ENCODE peak calls at places on chromosome X, in four cellular contexts. E is hepatocyte, S is hippocampal formation, T is tibial artery. A is an unnamed sample.

GRCh38 chrX:39196192-39197102 is 395.2 kb downstream of the MID1IP1 start:
- DNase-seq in E (no peak), S (no peak), T (no peak), A (no peak)

GRCh38 chrX:136275553-136275952 is 24.4 kb upstream of the MAP7D3 start:
- DNase-seq in E (peak), S (no peak), T (no peak), A (no peak)

GRCh38 chrX:48958635-48959094 is 1.3 kb upstream of the OTUD5 start:
- DNase-seq in E (peak), S (peak), T (peak), A (peak)

GRCh38 chrX:77167993-77168392 is 279.2 kb upstream of the FGF16 start:
- DNase-seq in E (no peak), S (no peak), T (peak), A (no peak)

GRCh38 chrX:154131955-154132354 is 12.1 kb upstream of the OPN1LW start:
- DNase-seq in E (no peak), S (no peak), T (no peak), A (no peak)

GRCh38 chrX:37047776-37048175 is 39.6 kb downstream of the FAM47C start:
- DNase-seq in E (no peak), S (no peak), T (no peak), A (no peak)

GRCh38 chrX:18886344-18887161 is 97.4 kb downstream of the PHKA2 start:
- DNase-seq in E (peak), S (peak), T (peak), A (peak)

GRCh38 chrX:107707866-107708265 is 67.7 kb downstream of the TSC22D3 start:
- DNase-seq in E (no peak), S (no peak), T (no peak), A (no peak)

GRCh38 chrX:40095588-40096394 is 2.0 kb downstream of the BCOR start:
- DNase-seq in E (peak), S (peak), T (no peak), A (peak)

GRCh38 chrX:139532834-139533233 is 2.3 kb downstream of the F9 start:
- DNase-seq in E (no peak), S (no peak), T (no peak), A (no peak)

GRCh38 chrX:147894332-147894870 is 17.3 kb upstream of the FMR1 start:
- DNase-seq in E (peak), S (no peak), T (no peak), A (no peak)

GRCh38 chrX:108322243-108322642 is 116.0 kb downstream of the COL4A6 start:
- DNase-seq in E (no peak), S (no peak), T (no peak), A (no peak)

GRCh38 chrX:76862509-76862908 is 435.0 kb downstream of the MAGEE1 start:
- DNase-seq in E (no peak), S (no peak), T (no peak), A (no peak)

GRCh38 chrX:70439016-70439415 is 5.6 kb upstream of the DLG3 start:
- DNase-seq in E (no peak), S (no peak), T (no peak), A (no peak)

GRCh38 chrX:37800762-37801161 is 20.9 kb downstream of the CYBB start:
- DNase-seq in E (no peak), S (no peak), T (no peak), A (no peak)

GRCh38 chrX:39577206-39577605 is 520.6 kb downstream of the BCOR start:
- DNase-seq in E (peak), S (no peak), T (no peak), A (no peak)

GRCh38 chrX:18983711-18984380 is at the start of gene PHKA2:
- DNase-seq in E (peak), S (peak), T (peak), A (peak)

GRCh38 chrX:50470103-50471031 is at the start of gene DGKK:
- DNase-seq in E (peak), S (no peak), T (no peak), A (no peak)

GRCh38 chrX:129566081-129566480 is 26.0 kb downstream of the OCRL start:
- DNase-seq in E (no peak), S (no peak), T (no peak), A (no peak)

GRCh38 chrX:45621356-45622041 is 420.8 kb upstream of the DIPK2B start:
- DNase-seq in E (no peak), S (no peak), T (no peak), A (no peak)

GRCh38 chrX:15056044-15056443 is 182.8 kb downstream of the MOSPD2 start:
- DNase-seq in E (no peak), S (no peak), T (no peak), A (no peak)

GRCh38 chrX:25028726-25029125 is 13.0 kb upstream of the ARX start:
- DNase-seq in E (no peak), S (no peak), T (no peak), A (no peak)

GRCh38 chrX:47802589-47802988 is 34.1 kb upstream of the ZNF81 start:
- DNase-seq in E (no peak), S (peak), T (no peak), A (no peak)

GRCh38 chrX:109889289-109890006 is 113.5 kb upstream of the TMEM164 start:
- DNase-seq in E (peak), S (no peak), T (no peak), A (no peak)

GRCh38 chrX:39903937-39904336 is 193.8 kb downstream of the BCOR start:
- DNase-seq in E (no peak), S (no peak), T (no peak), A (no peak)

GRCh38 chrX:65697173-65697572 is 29.7 kb downstream of the MSN start:
- DNase-seq in E (no peak), S (no peak), T (no peak), A (no peak)

GRCh38 chrX:40502688-40503087 is 78.1 kb upstream of the ATP6AP2 start:
- DNase-seq in E (no peak), S (no peak), T (no peak), A (no peak)

A was measured in left ventricle myocardium inferior.